ENCODE peak calls at places on chromosomes 13 and 19, in nine cellular contexts. One of them, this sample, is unnamed. For H3K36me3 and H3K27me3, the result is how much of the 10 kb centered on the place peaks cover.

GRCh38 chr13:111948811-111949210 is 118.1 kb upstream of the SOX1 start:
- DNase-seq in sigmoid colon: no peak
- DNase-seq in pancreas: no peak
- DNase-seq in Peyer's patch: no peak
- DNase-seq in hepatocyte: no peak
- DNase-seq in suprapubic skin: no peak
- DNase-seq in GM06990: no peak
- DNase-seq in BJ: no peak
- DNase-seq in heart right ventricle: no peak
- DNase-seq in this sample: no peak

GRCh38 chr13:74197686-74198085 is 63.5 kb upstream of the KLF12 start:
- DNase-seq in BJ: no peak
- DNase-seq in sigmoid colon: no peak
- DNase-seq in suprapubic skin: no peak
- DNase-seq in hepatocyte: no peak
- DNase-seq in Peyer's patch: no peak
- DNase-seq in GM06990: no peak
- DNase-seq in pancreas: no peak
- DNase-seq in heart right ventricle: no peak
- DNase-seq in this sample: no peak

GRCh38 chr13:19862511-19863313 is 737 bp downstream of the ZMYM5 start:
- DNase-seq in heart right ventricle: peak
- DNase-seq in Peyer's patch: peak
- DNase-seq in BJ: no peak
- DNase-seq in GM06990: peak
- DNase-seq in suprapubic skin: peak
- DNase-seq in sigmoid colon: peak
- DNase-seq in hepatocyte: peak
- DNase-seq in pancreas: no peak
- DNase-seq in this sample: peak

GRCh38 chr19:41367848-41368301 is 3.9 kb upstream of the B9D2 start:
- DNase-seq in heart right ventricle: no peak
- DNase-seq in sigmoid colon: no peak
- DNase-seq in Peyer's patch: no peak
- DNase-seq in pancreas: no peak
- DNase-seq in BJ: peak
- DNase-seq in suprapubic skin: no peak
- DNase-seq in hepatocyte: peak
- DNase-seq in GM06990: no peak
- DNase-seq in this sample: peak

GRCh38 chr13:45092668-45093067 is 27.6 kb upstream of the GTF2F2 start:
- DNase-seq in heart right ventricle: peak
- DNase-seq in GM06990: no peak
- DNase-seq in pancreas: no peak
- DNase-seq in Peyer's patch: no peak
- DNase-seq in BJ: no peak
- DNase-seq in hepatocyte: no peak
- DNase-seq in sigmoid colon: no peak
- DNase-seq in suprapubic skin: no peak
- DNase-seq in this sample: no peak

GRCh38 chr19:47152205-47152604 is 21.6 kb downstream of the SAE1 start:
- DNase-seq in sigmoid colon: no peak
- DNase-seq in Peyer's patch: no peak
- DNase-seq in suprapubic skin: no peak
- DNase-seq in heart right ventricle: no peak
- DNase-seq in GM06990: no peak
- DNase-seq in hepatocyte: no peak
- DNase-seq in BJ: no peak
- DNase-seq in pancreas: no peak
- DNase-seq in this sample: no peak

GRCh38 chr13:58979851-58980250 is 1183.9 kb downstream of the DIAPH3 start:
- DNase-seq in heart right ventricle: no peak
- DNase-seq in hepatocyte: no peak
- DNase-seq in BJ: no peak
- DNase-seq in GM06990: no peak
- DNase-seq in pancreas: no peak
- DNase-seq in suprapubic skin: no peak
- DNase-seq in Peyer's patch: no peak
- DNase-seq in sigmoid colon: no peak
- DNase-seq in this sample: no peak

GRCh38 chr13:68551701-68552522 is 1321.8 kb upstream of the PCDH9 start:
- DNase-seq in hepatocyte: no peak
- DNase-seq in sigmoid colon: no peak
- DNase-seq in heart right ventricle: no peak
- DNase-seq in Peyer's patch: no peak
- DNase-seq in suprapubic skin: no peak
- DNase-seq in BJ: no peak
- DNase-seq in GM06990: no peak
- DNase-seq in pancreas: no peak
- DNase-seq in this sample: no peak

GRCh38 chr19:11138659-11139526 is 16.7 kb downstream of the SPC24 start:
- DNase-seq in BJ: peak
- DNase-seq in heart right ventricle: peak
- DNase-seq in GM06990: no peak
- DNase-seq in suprapubic skin: peak
- DNase-seq in hepatocyte: peak
- DNase-seq in sigmoid colon: peak
- DNase-seq in pancreas: peak
- DNase-seq in Peyer's patch: peak
- DNase-seq in this sample: peak

GRCh38 chr19:5563941-5564612 is 3.7 kb downstream of the TINCR start:
- DNase-seq in hepatocyte: peak
- DNase-seq in sigmoid colon: no peak
- DNase-seq in suprapubic skin: no peak
- DNase-seq in BJ: peak
- DNase-seq in pancreas: no peak
- DNase-seq in Peyer's patch: no peak
- DNase-seq in GM06990: no peak
- DNase-seq in heart right ventricle: no peak
- DNase-seq in this sample: no peak

GRCh38 chr13:82833928-82834327 is 1048.3 kb downstream of the SLITRK1 start:
- DNase-seq in pancreas: no peak
- DNase-seq in Peyer's patch: no peak
- DNase-seq in hepatocyte: no peak
- DNase-seq in heart right ventricle: no peak
- DNase-seq in GM06990: no peak
- DNase-seq in BJ: no peak
- DNase-seq in suprapubic skin: no peak
- DNase-seq in sigmoid colon: no peak
- DNase-seq in this sample: no peak

GRCh38 chr19:46256855-46257254 is 27.3 kb downstream of the IGFL1 start:
- DNase-seq in BJ: no peak
- DNase-seq in hepatocyte: no peak
- DNase-seq in pancreas: no peak
- DNase-seq in Peyer's patch: no peak
- DNase-seq in sigmoid colon: no peak
- DNase-seq in GM06990: no peak
- DNase-seq in suprapubic skin: no peak
- DNase-seq in heart right ventricle: no peak
- DNase-seq in this sample: no peak

GRCh38 chr19:28878862-28879566 is 333.9 kb downstream of the UQCRFS1 start:
- DNase-seq in GM06990: no peak
- DNase-seq in Peyer's patch: peak
- DNase-seq in hepatocyte: peak
- DNase-seq in suprapubic skin: peak
- DNase-seq in sigmoid colon: peak
- DNase-seq in BJ: peak
- DNase-seq in pancreas: peak
- DNase-seq in heart right ventricle: peak
- DNase-seq in this sample: peak

GRCh38 chr13:100349594-100349993 is 239.0 kb downstream of the GGACT start:
- DNase-seq in heart right ventricle: no peak
- DNase-seq in suprapubic skin: no peak
- DNase-seq in hepatocyte: no peak
- DNase-seq in Peyer's patch: no peak
- DNase-seq in GM06990: no peak
- DNase-seq in pancreas: no peak
- DNase-seq in BJ: no peak
- DNase-seq in sigmoid colon: no peak
- DNase-seq in this sample: no peak

GRCh38 chr19:3942790-3943409 is 10.0 kb downstream of the NMRK2 start:
- DNase-seq in hepatocyte: no peak
- DNase-seq in pancreas: no peak
- DNase-seq in Peyer's patch: no peak
- DNase-seq in BJ: no peak
- DNase-seq in heart right ventricle: peak
- DNase-seq in sigmoid colon: no peak
- DNase-seq in suprapubic skin: no peak
- DNase-seq in GM06990: no peak
- DNase-seq in this sample: no peak

GRCh38 chr13:114142640-114143490 is 10.4 kb upstream of the RASA3 start:
- DNase-seq in pancreas: peak
- DNase-seq in Peyer's patch: peak
- DNase-seq in heart right ventricle: no peak
- DNase-seq in hepatocyte: no peak
- DNase-seq in suprapubic skin: peak
- DNase-seq in BJ: no peak
- DNase-seq in sigmoid colon: peak
- DNase-seq in GM06990: peak
- DNase-seq in this sample: no peak

GRCh38 chr19:44745386-44745831 is 3.1 kb upstream of the BCL3 start:
- DNase-seq in suprapubic skin: peak
- DNase-seq in pancreas: peak
- DNase-seq in heart right ventricle: peak
- DNase-seq in Peyer's patch: no peak
- DNase-seq in GM06990: no peak
- DNase-seq in hepatocyte: peak
- DNase-seq in sigmoid colon: peak
- DNase-seq in BJ: peak
- DNase-seq in this sample: peak

GRCh38 chr13:80547341-80547740 is 206.4 kb upstream of the SPRY2 start:
- DNase-seq in pancreas: no peak
- DNase-seq in heart right ventricle: no peak
- DNase-seq in Peyer's patch: no peak
- DNase-seq in GM06990: no peak
- DNase-seq in sigmoid colon: no peak
- DNase-seq in hepatocyte: no peak
- DNase-seq in suprapubic skin: no peak
- DNase-seq in BJ: no peak
- DNase-seq in this sample: no peak

GRCh38 chr19:14182481-14182880 is 23.5 kb downstream of the ADGRL1 start:
- DNase-seq in hepatocyte: no peak
- DNase-seq in GM06990: no peak
- DNase-seq in Peyer's patch: no peak
- DNase-seq in sigmoid colon: no peak
- DNase-seq in suprapubic skin: no peak
- DNase-seq in pancreas: no peak
- DNase-seq in BJ: no peak
- DNase-seq in heart right ventricle: no peak
- DNase-seq in this sample: no peak

GRCh38 chr19:13082192-13083007 is 20.3 kb downstream of the LYL1 start:
- DNase-seq in Peyer's patch: no peak
- DNase-seq in sigmoid colon: no peak
- DNase-seq in heart right ventricle: no peak
- DNase-seq in GM06990: no peak
- DNase-seq in pancreas: no peak
- DNase-seq in BJ: no peak
- DNase-seq in suprapubic skin: no peak
- DNase-seq in hepatocyte: peak
- DNase-seq in this sample: no peak
- H3K36me3 ChIP-seq in Peyer's patch: under half
- H3K36me3 ChIP-seq in sigmoid colon: under half
- H3K36me3 ChIP-seq in heart right ventricle: under half
- H3K36me3 ChIP-seq in GM06990: under half
- H3K36me3 ChIP-seq in pancreas: under half
- H3K36me3 ChIP-seq in BJ: under half
- H3K36me3 ChIP-seq in suprapubic skin: half or more
- H3K36me3 ChIP-seq in hepatocyte: under half
- H3K36me3 ChIP-seq in this sample: under half

DNA sequence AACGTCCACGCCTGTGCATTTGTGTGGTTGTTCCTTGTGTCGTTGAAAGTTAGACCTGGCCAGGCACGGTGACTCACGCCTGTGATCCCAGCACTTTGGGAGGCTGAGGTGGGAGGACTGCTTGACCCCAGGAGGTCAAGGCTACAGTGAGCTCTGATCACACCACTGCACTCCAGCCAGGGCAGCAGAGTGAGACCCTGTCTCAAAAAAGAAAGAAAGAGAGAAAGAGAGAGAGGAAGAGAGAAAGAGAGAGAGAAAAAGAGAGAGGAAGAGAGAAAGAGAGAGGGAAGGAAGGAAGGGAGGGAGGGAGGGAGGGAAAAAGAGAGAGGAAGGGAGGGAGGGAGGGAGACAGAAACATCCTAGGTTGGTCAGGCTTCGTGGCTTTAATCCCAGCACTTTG is 5.1 kb downstream of the ZNF114 start:
- DNase-seq in hepatocyte: no peak
- DNase-seq in sigmoid colon: no peak
- DNase-seq in GM06990: no peak
- DNase-seq in pancreas: no peak
- DNase-seq in heart right ventricle: no peak
- DNase-seq in Peyer's patch: no peak
- DNase-seq in suprapubic skin: no peak
- DNase-seq in BJ: no peak
- DNase-seq in this sample: no peak
- TF ChIP-seq CTCF in hepatocyte: no peak
- TF ChIP-seq CTCF in sigmoid colon: no peak
- TF ChIP-seq CTCF in GM06990: no peak
- TF ChIP-seq CTCF in pancreas: no peak
- TF ChIP-seq CTCF in heart right ventricle: no peak
- TF ChIP-seq CTCF in Peyer's patch: no peak
- TF ChIP-seq CTCF in suprapubic skin: no peak
- TF ChIP-seq CTCF in BJ: no peak
- TF ChIP-seq CTCF in this sample: no peak

DNA sequence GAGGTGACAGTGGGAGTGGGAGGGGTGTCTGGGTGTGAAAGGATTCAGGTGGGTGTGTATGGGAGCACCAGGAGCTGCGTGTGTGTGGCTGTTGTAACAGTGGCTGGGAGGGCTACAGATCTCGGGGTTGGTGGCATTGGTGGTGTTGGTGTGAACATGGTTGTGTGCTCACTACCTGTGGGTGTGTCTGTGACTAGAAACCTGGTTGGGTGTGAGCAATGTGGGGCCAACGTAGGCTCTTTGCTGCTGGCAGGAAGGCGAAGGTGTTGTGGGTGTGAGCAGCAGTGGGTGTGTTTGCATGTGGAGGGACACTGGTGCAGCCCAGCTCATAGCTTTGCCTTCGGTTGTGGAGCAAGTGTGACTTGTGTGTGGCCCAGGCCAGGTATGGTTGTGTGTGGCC is 3.7 kb upstream of the NR2C2AP start:
- DNase-seq in GM06990: no peak
- DNase-seq in Peyer's patch: no peak
- DNase-seq in hepatocyte: no peak
- DNase-seq in heart right ventricle: no peak
- DNase-seq in sigmoid colon: no peak
- DNase-seq in pancreas: no peak
- DNase-seq in BJ: no peak
- DNase-seq in suprapubic skin: peak
- DNase-seq in this sample: no peak
- H3K27me3 ChIP-seq in GM06990: under half
- H3K27me3 ChIP-seq in Peyer's patch: under half
- H3K27me3 ChIP-seq in hepatocyte: under half
- H3K27me3 ChIP-seq in heart right ventricle: under half
- H3K27me3 ChIP-seq in sigmoid colon: under half
- H3K27me3 ChIP-seq in pancreas: under half
- H3K27me3 ChIP-seq in BJ: under half
- H3K27me3 ChIP-seq in suprapubic skin: under half
- H3K27me3 ChIP-seq in this sample: under half

DNA sequence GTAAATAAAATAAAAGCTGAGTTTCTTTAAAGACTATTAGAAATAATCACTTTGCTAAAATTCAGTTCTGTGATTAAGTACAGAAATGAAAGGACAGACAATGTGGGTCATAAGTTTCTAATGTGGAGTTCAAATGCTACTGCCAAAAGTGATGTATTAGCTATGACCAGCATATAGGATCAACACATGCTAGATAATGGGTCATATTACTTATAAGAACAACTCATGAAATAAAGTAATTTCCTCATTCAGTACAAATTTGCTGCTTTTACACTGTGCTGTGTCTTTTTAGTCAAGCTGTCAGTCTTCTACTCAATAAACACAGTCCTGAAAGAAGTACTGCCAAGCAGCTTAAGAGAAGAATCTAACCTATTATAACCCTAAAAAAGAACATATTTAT is 135.2 kb downstream of the VWA8 start:
- DNase-seq in hepatocyte: no peak
- DNase-seq in suprapubic skin: no peak
- DNase-seq in Peyer's patch: no peak
- DNase-seq in heart right ventricle: no peak
- DNase-seq in pancreas: no peak
- DNase-seq in GM06990: no peak
- DNase-seq in sigmoid colon: no peak
- DNase-seq in BJ: no peak
- DNase-seq in this sample: no peak
- H3K36me3 ChIP-seq in hepatocyte: under half
- H3K36me3 ChIP-seq in suprapubic skin: under half
- H3K36me3 ChIP-seq in Peyer's patch: under half
- H3K36me3 ChIP-seq in heart right ventricle: under half
- H3K36me3 ChIP-seq in pancreas: under half
- H3K36me3 ChIP-seq in GM06990: under half
- H3K36me3 ChIP-seq in sigmoid colon: under half
- H3K36me3 ChIP-seq in BJ: under half
- H3K36me3 ChIP-seq in this sample: under half

This sample was measured in adrenal gland.